ENCODE peak calls at places on chromosome 6, in seven cellular contexts. U, W, L, V, T, A and C are unnamed samples.

GRCh38 chr6:135830452-135830851 is 21.0 kb upstream of the PDE7B start:
- DNase-seq in U (no peak), A (no peak), W (no peak), L (peak; percentile 92), T (no peak), V (no peak), C (no peak)

GRCh38 chr6:73766040-73766439 is 70.0 kb downstream of the CD109 start:
- DNase-seq in L (no peak), T (no peak), A (no peak), V (no peak), U (no peak), W (no peak), C (no peak)

GRCh38 chr6:119443993-119444641 is 94.6 kb upstream of the MAN1A1 start:
- DNase-seq in L (peak; percentile 46), V (no peak), W (no peak), T (peak; percentile 11), A (no peak), U (no peak), C (no peak)

GRCh38 chr6:112183271-112183671 is 71.1 kb downstream of the LAMA4 start:
- DNase-seq in U (no peak), L (peak; percentile 47), T (peak; percentile 75), A (no peak), V (no peak), W (no peak), C (no peak)

GRCh38 chr6:44721954-44722578 is 334.6 kb downstream of the CDC5L start:
- DNase-seq in V (no peak), U (no peak), W (no peak), T (no peak), L (no peak), A (no peak), C (no peak)

GRCh38 chr6:683742-684440 is 9.0 kb downstream of the EXOC2 start:
- DNase-seq in W (no peak), T (peak; percentile 74), V (peak; percentile 70), U (no peak), L (peak; percentile 96), A (peak; percentile 83), C (no peak)

GRCh38 chr6:12572884-12573824 is 143.4 kb upstream of the PHACTR1 start:
- DNase-seq in V (no peak), L (peak; percentile 28), U (no peak), A (peak; percentile 48), T (peak; percentile 92), W (no peak), C (peak; percentile 53)

GRCh38 chr6:166595061-166595780 is 8.7 kb upstream of the RAMACL start:
- DNase-seq in A (no peak), U (no peak), L (peak; percentile 67), V (no peak), W (no peak), T (peak; percentile 95), C (no peak)

GRCh38 chr6:149356081-149356750 is 38.7 kb downstream of the TAB2 start:
- DNase-seq in T (no peak), V (no peak), U (no peak), A (no peak), L (no peak), W (no peak), C (no peak)

GRCh38 chr6:5671604-5672559 is 334.8 kb downstream of the NRN1 start:
- DNase-seq in U (no peak), W (no peak), T (peak; percentile 64), L (no peak), V (no peak), A (peak; percentile 13), C (no peak)
- TF ChIP-seq CTCF in U (no peak), W (no peak), T (peak; percentile 11), L (no peak), V (no peak), A (no peak), C (no peak)

DNA sequence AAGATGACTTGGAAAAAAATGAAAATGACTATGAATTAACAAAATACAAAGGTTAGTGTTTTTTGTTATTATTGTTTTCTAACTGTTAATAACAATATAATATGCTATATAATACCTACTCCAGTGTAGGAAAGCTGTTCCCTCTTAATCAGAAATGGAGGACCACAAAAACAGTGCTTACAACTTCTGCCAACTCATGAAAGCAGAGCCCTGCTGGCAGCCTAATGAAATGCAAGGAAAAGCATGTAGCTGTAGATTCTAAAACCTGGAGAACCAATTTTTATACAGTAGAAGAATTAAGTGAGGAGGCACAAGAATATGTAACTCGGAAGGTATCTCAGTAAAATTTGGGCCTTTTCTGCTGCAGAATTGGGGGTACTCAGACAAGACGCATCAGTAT is 29.4 kb downstream of the PHIP start:
- DNase-seq in V (no peak), T (peak; percentile 27), W (no peak), U (no peak), L (peak; percentile 47), A (peak; percentile 14), C (peak; percentile 30)
- TF ChIP-seq CTCF in V (peak; percentile 29), T (peak; percentile 57), W (no peak), U (peak; percentile 53), L (peak; percentile 50), A (peak; percentile 35), C (no peak)

GRCh38 chr6:40550096-40550731 is 37.0 kb downstream of the LRFN2 start:
- DNase-seq in W (peak; percentile 25), L (peak; percentile 53), T (peak; percentile 72), V (peak; percentile 30), A (peak; percentile 67), U (no peak), C (peak; percentile 47)
- TF ChIP-seq CTCF in W (peak; percentile 14), L (peak; percentile 69), T (peak; percentile 88), V (peak; percentile 56), A (peak; percentile 49), U (peak; percentile 37), C (peak; percentile 58)

GRCh38 chr6:98827295-98828159 is 6.8 kb upstream of the POU3F2 start:
- DNase-seq in A (no peak), U (no peak), L (no peak), T (no peak), W (no peak), V (no peak), C (no peak)

GRCh38 chr6:98825602-98826230 is 8.7 kb upstream of the POU3F2 start:
- DNase-seq in L (no peak), U (no peak), T (no peak), W (no peak), A (no peak), V (no peak), C (no peak)

GRCh38 chr6:98828210-98828798 is 6.1 kb upstream of the POU3F2 start:
- DNase-seq in L (no peak), T (no peak), W (no peak), A (no peak), V (no peak), U (no peak), C (no peak)

GRCh38 chr6:98831057-98832031 is 3.0 kb upstream of the POU3F2 start:
- DNase-seq in V (no peak), W (no peak), A (no peak), T (no peak), L (no peak), U (peak; percentile 57), C (no peak)

DNA sequence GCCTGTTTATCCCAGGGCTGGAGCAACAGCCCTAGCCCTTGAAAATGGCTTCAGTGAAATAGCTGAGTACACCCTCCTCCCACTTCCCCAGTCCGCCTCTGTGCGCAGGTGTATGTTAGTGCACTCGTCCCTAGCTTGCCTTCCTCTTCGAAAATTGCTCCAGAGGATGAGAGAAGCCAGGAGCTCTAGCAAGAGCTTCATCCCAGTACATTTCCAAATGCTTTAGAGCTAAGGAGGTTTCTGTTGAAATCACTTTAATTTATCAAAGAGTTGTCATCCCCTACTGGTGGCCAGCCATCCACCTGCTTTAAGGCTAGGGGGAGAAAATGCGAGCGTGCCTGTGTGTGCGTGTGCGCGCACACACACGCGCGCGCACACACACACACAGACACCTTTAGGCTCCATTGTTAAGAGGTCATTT is 5.4 kb upstream of the POU3F2 start:
- DNase-seq in L (no peak), T (no peak), U (no peak), A (no peak), V (no peak), W (no peak), C (no peak)
- TF ChIP-seq CTCF in L (no peak), T (no peak), U (no peak), A (no peak), V (no peak), W (no peak), C (no peak)

GRCh38 chr6:117409863-117410262 is 15.9 kb downstream of the ROS1 start:
- DNase-seq in L (no peak), A (no peak), W (no peak), T (no peak), V (no peak), U (no peak), C (no peak)

GRCh38 chr6:117399924-117400323 is 25.8 kb downstream of the ROS1 start:
- DNase-seq in L (peak; percentile 7), V (no peak), W (no peak), T (no peak), A (no peak), U (no peak), C (no peak)

GRCh38 chr6:117409420-117409819 is 16.3 kb downstream of the ROS1 start:
- DNase-seq in A (no peak), W (no peak), L (no peak), V (no peak), T (no peak), U (no peak), C (no peak)

GRCh38 chr6:117401799-117402198 is 23.9 kb downstream of the ROS1 start:
- DNase-seq in T (no peak), A (no peak), L (no peak), U (no peak), V (no peak), W (no peak), C (no peak)

DNA sequence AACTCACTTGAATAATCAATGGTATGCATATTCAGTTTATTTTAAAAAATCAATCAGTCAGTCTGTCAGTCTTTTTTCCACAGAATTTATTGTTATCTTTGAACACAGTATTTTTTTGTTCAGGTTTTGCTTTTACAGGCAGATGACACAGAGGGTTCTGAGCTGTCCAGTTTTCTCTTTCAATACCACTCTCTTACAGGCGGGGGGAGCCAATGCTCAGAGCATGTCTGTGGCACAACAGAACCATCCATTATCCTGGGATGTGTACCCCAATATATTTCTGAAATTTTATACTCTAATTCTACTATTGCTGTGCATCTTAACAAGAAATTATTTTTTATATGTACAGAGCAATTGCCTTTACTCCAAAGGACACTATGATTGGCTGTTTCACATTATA is 21.2 kb downstream of the ROS1 start:
- DNase-seq in U (no peak), V (no peak), L (peak; percentile 19), A (no peak), W (no peak), T (peak; percentile 11), C (peak; percentile 26)
- TF ChIP-seq CTCF in U (no peak), V (no peak), L (peak; percentile 48), A (peak; percentile 19), W (no peak), T (peak; percentile 56), C (peak; percentile 30)

GRCh38 chr6:159790149-159790946 is at the start of gene MRPL18:
- DNase-seq in T (peak; percentile 99), V (peak; percentile 86), U (peak; percentile 88), W (peak; percentile 93), A (peak; percentile 95), L (peak; percentile 98), C (peak; percentile 88)
- TF ChIP-seq CTCF in T (no peak), V (no peak), U (no peak), W (no peak), A (no peak), L (no peak), C (no peak)

DNA sequence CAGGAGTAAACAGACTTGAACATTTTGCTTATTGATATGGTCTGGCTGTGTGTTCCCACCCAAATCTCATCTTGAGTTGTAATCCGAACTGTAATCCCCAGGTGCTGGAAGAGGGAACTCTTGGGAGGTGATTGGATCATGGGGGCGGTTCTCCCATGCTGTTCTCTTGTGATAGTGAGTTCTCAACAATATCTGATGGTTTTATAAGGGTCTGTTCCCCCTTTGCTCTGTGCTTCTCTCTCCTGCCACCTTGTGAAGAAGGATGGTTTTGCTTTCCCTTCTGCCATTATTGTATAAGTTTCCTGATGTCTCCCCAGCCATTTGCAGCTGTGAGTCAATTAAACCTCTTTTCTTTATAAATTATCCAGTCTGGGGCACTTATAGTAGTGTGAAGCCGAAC is 40.0 kb downstream of the MYLIP start:
- DNase-seq in U (no peak), L (peak; percentile 57), V (no peak), T (peak; percentile 33), A (peak; percentile 40), W (no peak), C (no peak)
- TF ChIP-seq CTCF in U (peak; percentile 59), L (peak; percentile 71), V (peak; percentile 46), T (peak; percentile 72), A (peak; percentile 53), W (no peak), C (no peak)